ENCODE peak calls at places on chromosome 4, in five cellular contexts. B is B cell; H is NAMALWA; T is stimulated activated CD4-positive, alpha-beta T cell treated with anti-CD3 and anti-CD28 coated beads, Interleukin-4, amount 100 ng/mL, for 4 hours; I is AG08396. S is an unnamed sample.

GRCh38 chr4:25489221-25489797 is 112.2 kb downstream of the ANAPC4 start:
- DNase-seq in B (no peak), H (no peak), T (no peak), I (no peak), S (no peak)

GRCh38 chr4:172256820-172257219 is 443.6 kb downstream of the GALNTL6 start:
- DNase-seq in B (no peak), H (no peak), T (no peak), I (no peak), S (no peak)

GRCh38 chr4:152500798-152501434 is 35.0 kb downstream of the FBXW7 start:
- DNase-seq in B (peak; percentile 61), H (peak; percentile 94), T (no peak), I (peak; percentile 28), S (no peak)

GRCh38 chr4:1011022-1011694 is at the start of gene FGFRL1:
- DNase-seq in B (peak; percentile 92), H (peak; percentile 85), T (peak; percentile 97), I (peak; percentile 98), S (peak; percentile 97)

GRCh38 chr4:24794916-24795665 is at the start of gene SOD3:
- DNase-seq in B (no peak), H (no peak), T (no peak), I (peak; percentile 94), S (no peak)

GRCh38 chr4:125317526-125317880 is 2.7 kb downstream of the FAT4 start:
- DNase-seq in B (no peak), H (no peak), T (peak; percentile 1), I (peak; percentile 41), S (no peak)

GRCh38 chr4:47824844-47825243 is 13.0 kb downstream of the CORIN start:
- DNase-seq in B (no peak), H (no peak), T (no peak), I (no peak), S (no peak)

GRCh38 chr4:23169598-23170311 is 477.0 kb downstream of the GBA3 start:
- DNase-seq in B (no peak), H (no peak), T (no peak), I (no peak), S (no peak)

GRCh38 chr4:20249333-20249732 is 2.4 kb upstream of the SLIT2 start:
- DNase-seq in B (no peak), H (peak; percentile 3), T (no peak), I (peak; percentile 42), S (no peak)

GRCh38 chr4:172652369-172652768 is 516.2 kb upstream of the GALNT7 start:
- DNase-seq in B (no peak), H (no peak), T (no peak), I (no peak), S (no peak)

GRCh38 chr4:77358315-77358928 is 201.4 kb downstream of the CCNG2 start:
- DNase-seq in B (no peak), H (peak; percentile 67), T (no peak), I (peak; percentile 51), S (peak; percentile 36)

GRCh38 chr4:93879919-93880318 is 51.4 kb downstream of the ATOH1 start:
- DNase-seq in B (no peak), H (no peak), T (no peak), I (no peak), S (no peak)

GRCh38 chr4:159013692-159014091 is 89.2 kb upstream of the RAPGEF2 start:
- DNase-seq in B (no peak), H (no peak), T (no peak), I (no peak), S (no peak)

GRCh38 chr4:166724369-166724768 is 509.9 kb downstream of the SPOCK3 start:
- DNase-seq in B (no peak), H (no peak), T (no peak), I (no peak), S (no peak)

GRCh38 chr4:12270546-12270945 is 841.9 kb upstream of the HS3ST1 start:
- DNase-seq in B (no peak), H (no peak), T (no peak), I (no peak), S (no peak)

S was measured in GM13977.